ENCODE peak calls at places on chromosomes 13 and 19, in five cellular contexts. H is ACHN, G is head of caudate nucleus, Q is sciatic nerve, W is MV-4-11. Z is an unnamed sample.

GRCh38 chr19:28883241-28883693 is 329.7 kb downstream of the UQCRFS1 start:
- DNase-seq in H (no peak), G (peak; percentile 58), Q (peak; percentile 78), W (no peak), Z (no peak)

GRCh38 chr19:1106841-1107654 is 3.3 kb downstream of the GPX4 start:
- DNase-seq in H (peak; percentile 38), G (no peak), Q (no peak), W (peak; percentile 60), Z (peak; percentile 79)

GRCh38 chr19:33201886-33202545 is 7.9 kb downstream of the LRP3 start:
- DNase-seq in H (no peak), G (no peak), Q (no peak), W (no peak), Z (no peak)

GRCh38 chr19:41427647-41428480 is 690 bp upstream of the B3GNT8 start:
- DNase-seq in H (no peak), G (peak; percentile 15), Q (peak; percentile 68), W (no peak), Z (no peak)

GRCh38 chr13:26614721-26615120 is 57.2 kb downstream of the WASF3 start:
- DNase-seq in H (no peak), G (no peak), Q (no peak), W (no peak), Z (no peak)

GRCh38 chr13:97142452-97142851 is 79.7 kb upstream of the MBNL2 start:
- DNase-seq in H (peak; percentile 74), G (no peak), Q (no peak), W (no peak), Z (peak; percentile 89)

GRCh38 chr13:37460211-37460610 is 138.4 kb downstream of the POSTN start:
- DNase-seq in H (no peak), G (no peak), Q (no peak), W (no peak), Z (no peak)

GRCh38 chr13:105918842-105919741 is 616.4 kb downstream of the EFNB2 start:
- DNase-seq in H (peak; percentile 64), G (no peak), Q (no peak), W (peak; percentile 51), Z (peak; percentile 98)

GRCh38 chr19:7670150-7670784 is 1.4 kb downstream of the RETN start:
- DNase-seq in H (no peak), G (peak; percentile 60), Q (no peak), W (peak; percentile 64), Z (no peak)

GRCh38 chr19:46186717-46187101 is 38.7 kb downstream of the IGFL2 start:
- DNase-seq in H (no peak), G (no peak), Q (no peak), W (no peak), Z (no peak)

GRCh38 chr13:111359237-111359915 is 38.9 kb downstream of the TEX29 start:
- DNase-seq in H (no peak), G (no peak), Q (no peak), W (no peak), Z (peak; percentile 11)

Z was measured in RKO.